ENCODE peak calls at places on chromosomes 12 and 14, in seven cellular contexts. B is C1 segment of cervical spinal cord; Y is HepG2; N is GDM1; T is activated CD4-positive, alpha-beta T cell treated with anti-CD3 and anti-CD28 coated beads, Interleukin-2, amount 10 ng/mL, durations not matched to agents 7 days and 5 days; W is naive thymus-derived CD8-positive, alpha-beta T cell; V is T follicular helper cell. U is an unnamed sample.

GRCh38 chr14:75223664-75224154 is 47.3 kb upstream of the TMED10 start:
- DNase-seq in B (peak), Y (no peak), N (peak), T (no peak), W (no peak), V (no peak), U (peak)

GRCh38 chr12:22312336-22312735 is 22.2 kb downstream of the ST8SIA1 start:
- DNase-seq in B (peak), Y (peak), N (no peak), T (no peak), W (no peak), V (no peak), U (peak)

GRCh38 chr14:76181546-76181945 is 29.8 kb downstream of the GPATCH2L start:
- DNase-seq in B (no peak), Y (peak), N (peak), T (no peak), W (no peak), V (no peak), U (no peak)

GRCh38 chr12:84077692-84078091 is 834.9 kb downstream of the SLC6A15 start:
- DNase-seq in B (no peak), Y (no peak), N (no peak), T (no peak), W (no peak), V (no peak), U (no peak)

GRCh38 chr12:7748774-7749296 is 1.7 kb upstream of the CLEC4C start:
- DNase-seq in B (no peak), Y (no peak), N (no peak), T (no peak), W (no peak), V (no peak), U (no peak)

GRCh38 chr12:6979021-6979420 is 8.3 kb downstream of the EMG1 start:
- DNase-seq in B (no peak), Y (no peak), N (no peak), T (no peak), W (no peak), V (no peak), U (no peak)

GRCh38 chr14:93045965-93046695 is 69.6 kb downstream of the ITPK1 start:
- DNase-seq in B (no peak), Y (no peak), N (no peak), T (no peak), W (no peak), V (no peak), U (no peak)

GRCh38 chr14:88424573-88424972 is 39.1 kb downstream of the SPATA7 start:
- DNase-seq in B (no peak), Y (no peak), N (no peak), T (no peak), W (no peak), V (no peak), U (no peak)

GRCh38 chr14:65357091-65357490 is 55.4 kb upstream of the FUT8 start:
- DNase-seq in B (no peak), Y (no peak), N (no peak), T (no peak), W (no peak), V (no peak), U (peak)

GRCh38 chr12:6967548-6968100 is 2.8 kb downstream of the PHB2 start:
- DNase-seq in B (no peak), Y (no peak), N (no peak), T (no peak), W (no peak), V (no peak), U (no peak)

GRCh38 chr12:115155665-115156645 is 472.0 kb upstream of the TBX3 start:
- DNase-seq in B (no peak), Y (no peak), N (no peak), T (no peak), W (no peak), V (no peak), U (no peak)

GRCh38 chr12:108324678-108325358 is 14.3 kb downstream of the CMKLR1 start:
- DNase-seq in B (no peak), Y (no peak), N (no peak), T (no peak), W (no peak), V (no peak), U (no peak)

GRCh38 chr12:100955139-100955538 is 160.6 kb downstream of the ANO4 start:
- DNase-seq in B (no peak), Y (peak), N (no peak), T (no peak), W (no peak), V (no peak), U (no peak)

GRCh38 chr12:94730846-94731245 is 80.5 kb upstream of the TMCC3 start:
- DNase-seq in B (no peak), Y (no peak), N (no peak), T (no peak), W (no peak), V (no peak), U (no peak)

GRCh38 chr14:101315802-101316296 is 245.4 kb upstream of the DIO3 start:
- DNase-seq in B (no peak), Y (no peak), N (no peak), T (no peak), W (no peak), V (no peak), U (no peak)

GRCh38 chr12:102498471-102498870 is 18.1 kb upstream of the IGF1 start:
- DNase-seq in B (no peak), Y (no peak), N (no peak), T (no peak), W (no peak), V (no peak), U (no peak)

GRCh38 chr14:79587194-79587593 is 624.1 kb downstream of the DIO2 start:
- DNase-seq in B (no peak), Y (no peak), N (no peak), T (no peak), W (no peak), V (no peak), U (no peak)

GRCh38 chr12:92973614-92974013 is 44.5 kb upstream of the EEA1 start:
- DNase-seq in B (no peak), Y (peak), N (no peak), T (no peak), W (no peak), V (no peak), U (no peak)

GRCh38 chr12:100877776-100878175 is 83.2 kb downstream of the ANO4 start:
- DNase-seq in B (no peak), Y (no peak), N (no peak), T (no peak), W (no peak), V (no peak), U (no peak)

GRCh38 chr12:132178314-132178713 is 34.1 kb downstream of the NOC4L start:
- DNase-seq in B (no peak), Y (no peak), N (no peak), T (no peak), W (no peak), V (no peak), U (no peak)

GRCh38 chr12:112980491-112981158 is 2.3 kb downstream of the OAS2 start:
- DNase-seq in B (no peak), Y (no peak), N (no peak), T (no peak), W (peak), V (no peak), U (no peak)

GRCh38 chr12:81679614-81680013 is 79.5 kb downstream of the PPFIA2 start:
- DNase-seq in B (no peak), Y (no peak), N (no peak), T (no peak), W (no peak), V (no peak), U (no peak)

GRCh38 chr12:47509398-47509851 is 196.4 kb downstream of the RPAP3 start:
- DNase-seq in B (no peak), Y (no peak), N (no peak), T (no peak), W (no peak), V (no peak), U (no peak)

GRCh38 chr12:101876861-101877815 is at the start of gene DRAM1:
- DNase-seq in B (peak), Y (peak), N (peak), T (peak), W (peak), V (peak), U (peak)

GRCh38 chr14:46405095-46405494 is 246.5 kb downstream of the RPL10L start:
- DNase-seq in B (no peak), Y (no peak), N (no peak), T (no peak), W (no peak), V (no peak), U (no peak)

GRCh38 chr14:75051556-75051899 is 261 bp upstream of the MLH3 start:
- DNase-seq in B (no peak), Y (no peak), N (no peak), T (no peak), W (no peak), V (no peak), U (no peak)

GRCh38 chr14:69041783-69042182 is 62.7 kb upstream of the ACTN1 start:
- DNase-seq in B (no peak), Y (no peak), N (no peak), T (no peak), W (no peak), V (no peak), U (no peak)

GRCh38 chr12:68305278-68305677 is 26.9 kb downstream of the MDM1 start:
- DNase-seq in B (no peak), Y (no peak), N (no peak), T (no peak), W (no peak), V (no peak), U (no peak)

GRCh38 chr12:1993871-1994371 is 10.3 kb downstream of the DCP1B start:
- DNase-seq in B (no peak), Y (peak), N (no peak), T (no peak), W (no peak), V (no peak), U (no peak)

GRCh38 chr14:92513204-92513965 is at the start of gene RIN3:
- DNase-seq in B (peak), Y (peak), N (peak), T (peak), W (peak), V (no peak), U (peak)

GRCh38 chr14:63343878-63344277 is 25.1 kb upstream of the GPHB5 start:
- DNase-seq in B (no peak), Y (no peak), N (no peak), T (no peak), W (no peak), V (no peak), U (no peak)

GRCh38 chr12:127773520-127773919 is 493.4 kb upstream of the TMEM132C start:
- DNase-seq in B (no peak), Y (peak), N (no peak), T (no peak), W (no peak), V (no peak), U (no peak)

GRCh38 chr12:64608901-64609542 is 1.3 kb upstream of the RASSF3 start:
- DNase-seq in B (peak), Y (peak), N (peak), T (peak), W (peak), V (peak), U (no peak)

GRCh38 chr12:115597157-115597712 is 680.3 kb downstream of the MED13L start:
- DNase-seq in B (no peak), Y (peak), N (no peak), T (no peak), W (no peak), V (no peak), U (no peak)

GRCh38 chr14:24349742-24350141 is 10.0 kb upstream of the RIPK3 start:
- DNase-seq in B (no peak), Y (no peak), N (no peak), T (no peak), W (no peak), V (no peak), U (no peak)

GRCh38 chr14:35821546-35822411 is 4.4 kb upstream of the BRMS1L start:
- DNase-seq in B (no peak), Y (peak), N (peak), T (peak), W (peak), V (no peak), U (no peak)

U was measured in left ventricle myocardium inferior.